ENCODE peak calls at places on chromosome 20, in five cellular contexts. One of them, this sample, is unnamed.

GRCh38 chr20:1855113-1855512 is 40.1 kb upstream of the SIRPA start:
- DNase-seq in A549: no peak
- DNase-seq in epithelial cell of prostate: no peak
- DNase-seq in SK-N-SH: no peak
- DNase-seq in stomach: no peak
- DNase-seq in this sample: no peak

GRCh38 chr20:20341371-20341770 is 26.5 kb upstream of the INSM1 start:
- DNase-seq in A549: no peak
- DNase-seq in epithelial cell of prostate: no peak
- DNase-seq in SK-N-SH: peak
- DNase-seq in stomach: no peak
- DNase-seq in this sample: no peak

GRCh38 chr20:31920275-31920855 is 31.5 kb downstream of the PDRG1 start:
- DNase-seq in A549: no peak
- DNase-seq in epithelial cell of prostate: no peak
- DNase-seq in SK-N-SH: no peak
- DNase-seq in stomach: no peak
- DNase-seq in this sample: no peak

GRCh38 chr20:5811746-5812145 is 61.5 kb downstream of the SHLD1 start:
- DNase-seq in A549: no peak
- DNase-seq in epithelial cell of prostate: no peak
- DNase-seq in SK-N-SH: no peak
- DNase-seq in stomach: no peak
- DNase-seq in this sample: no peak

GRCh38 chr20:16438100-16438499 is 135.1 kb downstream of the KIF16B start:
- DNase-seq in A549: no peak
- DNase-seq in epithelial cell of prostate: no peak
- DNase-seq in SK-N-SH: no peak
- DNase-seq in stomach: no peak
- DNase-seq in this sample: no peak

GRCh38 chr20:1654994-1655393 is 2.6 kb downstream of the SIRPG start:
- DNase-seq in A549: no peak
- DNase-seq in epithelial cell of prostate: no peak
- DNase-seq in SK-N-SH: no peak
- DNase-seq in stomach: no peak
- DNase-seq in this sample: no peak

GRCh38 chr20:38825901-38826625 is 20.6 kb downstream of the PPP1R16B start:
- DNase-seq in A549: peak
- DNase-seq in epithelial cell of prostate: peak
- DNase-seq in SK-N-SH: no peak
- DNase-seq in stomach: no peak
- DNase-seq in this sample: no peak

GRCh38 chr20:1440024-1440423 is 26.6 kb downstream of the NSFL1C start:
- DNase-seq in A549: no peak
- DNase-seq in epithelial cell of prostate: no peak
- DNase-seq in SK-N-SH: peak
- DNase-seq in stomach: no peak
- DNase-seq in this sample: no peak

GRCh38 chr20:6120491-6120988 is 2.3 kb downstream of the FERMT1 start:
- DNase-seq in A549: no peak
- DNase-seq in epithelial cell of prostate: no peak
- DNase-seq in SK-N-SH: no peak
- DNase-seq in stomach: no peak
- DNase-seq in this sample: no peak

GRCh38 chr20:36202891-36203338 is 33.4 kb upstream of the AAR2 start:
- DNase-seq in A549: peak
- DNase-seq in epithelial cell of prostate: no peak
- DNase-seq in SK-N-SH: peak
- DNase-seq in stomach: peak
- DNase-seq in this sample: peak

GRCh38 chr20:17803765-17804164 is 104.0 kb downstream of the BANF2 start:
- DNase-seq in A549: no peak
- DNase-seq in epithelial cell of prostate: no peak
- DNase-seq in SK-N-SH: no peak
- DNase-seq in stomach: no peak
- DNase-seq in this sample: no peak

GRCh38 chr20:17808357-17808756 is 108.6 kb downstream of the BANF2 start:
- DNase-seq in A549: no peak
- DNase-seq in epithelial cell of prostate: no peak
- DNase-seq in SK-N-SH: peak
- DNase-seq in stomach: no peak
- DNase-seq in this sample: no peak

GRCh38 chr20:17806739-17807441 is 107.1 kb downstream of the BANF2 start:
- DNase-seq in A549: no peak
- DNase-seq in epithelial cell of prostate: no peak
- DNase-seq in SK-N-SH: peak
- DNase-seq in stomach: peak
- DNase-seq in this sample: no peak

GRCh38 chr20:17807670-17808069 is 107.9 kb downstream of the BANF2 start:
- DNase-seq in A549: no peak
- DNase-seq in epithelial cell of prostate: no peak
- DNase-seq in SK-N-SH: no peak
- DNase-seq in stomach: no peak
- DNase-seq in this sample: no peak

DNA sequence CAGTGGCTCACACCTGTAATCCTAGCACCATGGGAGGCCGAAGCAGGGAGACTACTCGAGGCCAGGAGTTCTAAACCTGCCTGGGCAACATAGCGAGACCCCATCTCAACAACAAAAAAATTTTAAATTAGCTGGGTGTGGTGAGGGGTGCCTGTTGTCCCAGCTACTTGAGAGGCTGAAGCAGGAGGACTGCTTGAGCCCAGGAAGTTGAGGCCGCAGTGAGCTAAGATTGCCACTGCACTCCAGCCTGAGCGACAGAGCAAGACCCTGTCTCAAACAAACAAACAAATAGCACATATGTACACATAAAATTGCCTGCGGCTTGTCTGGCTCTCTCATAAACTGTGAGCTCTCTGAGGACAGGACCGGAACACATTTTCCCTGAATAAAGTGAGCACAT is 106.3 kb downstream of the BANF2 start:
- DNase-seq in A549: no peak
- DNase-seq in epithelial cell of prostate: no peak
- DNase-seq in SK-N-SH: no peak
- DNase-seq in stomach: no peak
- DNase-seq in this sample: no peak
- H3K27ac ChIP-seq in A549: no peak
- H3K27ac ChIP-seq in epithelial cell of prostate: no peak
- H3K27ac ChIP-seq in SK-N-SH: no peak
- H3K27ac ChIP-seq in stomach: peak
- H3K27ac ChIP-seq in this sample: no peak

GRCh38 chr20:7693761-7694160 is 246.5 kb downstream of the HAO1 start:
- DNase-seq in A549: no peak
- DNase-seq in epithelial cell of prostate: no peak
- DNase-seq in SK-N-SH: no peak
- DNase-seq in stomach: no peak
- DNase-seq in this sample: no peak

GRCh38 chr20:7694940-7695567 is 245.2 kb downstream of the HAO1 start:
- DNase-seq in A549: no peak
- DNase-seq in epithelial cell of prostate: no peak
- DNase-seq in SK-N-SH: no peak
- DNase-seq in stomach: no peak
- DNase-seq in this sample: no peak

GRCh38 chr20:7689151-7689550 is 251.1 kb downstream of the HAO1 start:
- DNase-seq in A549: no peak
- DNase-seq in epithelial cell of prostate: no peak
- DNase-seq in SK-N-SH: no peak
- DNase-seq in stomach: no peak
- DNase-seq in this sample: no peak

GRCh38 chr20:7692478-7692877 is 247.8 kb downstream of the HAO1 start:
- DNase-seq in A549: no peak
- DNase-seq in epithelial cell of prostate: no peak
- DNase-seq in SK-N-SH: no peak
- DNase-seq in stomach: no peak
- DNase-seq in this sample: no peak

GRCh38 chr20:7691647-7692046 is 248.6 kb downstream of the HAO1 start:
- DNase-seq in A549: no peak
- DNase-seq in epithelial cell of prostate: no peak
- DNase-seq in SK-N-SH: no peak
- DNase-seq in stomach: no peak
- DNase-seq in this sample: no peak
- H3K27ac ChIP-seq in A549: no peak
- H3K27ac ChIP-seq in epithelial cell of prostate: no peak
- H3K27ac ChIP-seq in SK-N-SH: no peak
- H3K27ac ChIP-seq in stomach: no peak
- H3K27ac ChIP-seq in this sample: no peak

DNA sequence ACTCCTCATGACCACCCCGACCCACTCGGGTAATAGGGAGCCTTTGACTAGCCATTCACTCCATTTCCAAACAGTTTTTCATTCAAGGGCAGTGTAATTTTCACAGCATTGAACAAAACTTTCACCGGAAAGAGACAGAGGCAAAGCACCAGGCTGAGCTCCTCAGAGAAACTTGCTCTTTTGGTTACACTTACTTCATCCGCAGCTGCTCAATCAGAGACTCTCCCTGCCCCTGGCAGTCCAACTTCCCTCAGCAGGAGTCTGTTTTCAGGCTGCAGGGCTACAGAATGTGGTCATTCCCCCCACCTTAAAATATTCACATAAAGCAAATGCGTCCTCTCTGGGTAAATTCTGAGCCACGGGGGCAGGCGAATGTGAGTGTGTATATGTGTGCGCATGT is 70.1 kb upstream of the ZNF133 start:
- DNase-seq in A549: no peak
- DNase-seq in epithelial cell of prostate: no peak
- DNase-seq in SK-N-SH: no peak
- DNase-seq in stomach: no peak
- DNase-seq in this sample: no peak
- H3K27ac ChIP-seq in A549: no peak
- H3K27ac ChIP-seq in epithelial cell of prostate: no peak
- H3K27ac ChIP-seq in SK-N-SH: no peak
- H3K27ac ChIP-seq in stomach: no peak
- H3K27ac ChIP-seq in this sample: no peak

DNA sequence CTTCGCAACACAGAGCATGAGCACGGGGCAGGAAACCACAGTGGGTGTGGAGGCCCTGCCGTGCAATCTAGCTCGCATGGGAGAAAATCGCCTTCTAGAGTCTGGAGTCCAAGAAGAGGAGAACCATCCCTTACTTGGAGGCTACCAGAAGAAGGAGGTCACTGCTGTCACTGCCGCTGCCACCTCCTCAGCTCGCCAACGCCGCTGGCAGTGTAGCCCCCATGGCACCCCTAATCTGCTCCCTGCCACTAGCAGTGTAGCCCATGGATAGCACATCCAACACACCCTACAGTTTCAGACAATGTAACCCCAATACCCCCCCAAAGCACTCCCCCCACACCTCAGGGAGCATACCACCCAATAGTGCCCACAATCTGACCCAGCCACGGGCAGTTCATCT is 438.0 kb upstream of the ZNF337 start:
- DNase-seq in A549: no peak
- DNase-seq in epithelial cell of prostate: no peak
- DNase-seq in SK-N-SH: no peak
- DNase-seq in stomach: no peak
- DNase-seq in this sample: no peak
- H3K27ac ChIP-seq in A549: no peak
- H3K27ac ChIP-seq in epithelial cell of prostate: no peak
- H3K27ac ChIP-seq in SK-N-SH: no peak
- H3K27ac ChIP-seq in stomach: no peak
- H3K27ac ChIP-seq in this sample: no peak

GRCh38 chr20:63687419-63688233 is 8.8 kb upstream of the TNFRSF6B start:
- DNase-seq in A549: no peak
- DNase-seq in epithelial cell of prostate: no peak
- DNase-seq in SK-N-SH: no peak
- DNase-seq in stomach: no peak
- DNase-seq in this sample: no peak
- H3K27ac ChIP-seq in A549: peak
- H3K27ac ChIP-seq in epithelial cell of prostate: no peak
- H3K27ac ChIP-seq in SK-N-SH: no peak
- H3K27ac ChIP-seq in stomach: peak
- H3K27ac ChIP-seq in this sample: peak

GRCh38 chr20:17543531-17543961 is 12.4 kb upstream of the BFSP1 start:
- DNase-seq in A549: no peak
- DNase-seq in epithelial cell of prostate: no peak
- DNase-seq in SK-N-SH: no peak
- DNase-seq in stomach: no peak
- DNase-seq in this sample: no peak
- H3K27ac ChIP-seq in A549: no peak
- H3K27ac ChIP-seq in epithelial cell of prostate: no peak
- H3K27ac ChIP-seq in SK-N-SH: peak
- H3K27ac ChIP-seq in stomach: peak
- H3K27ac ChIP-seq in this sample: peak

GRCh38 chr20:50991076-50991475 is 31.8 kb downstream of the KCNG1 start:
- DNase-seq in A549: no peak
- DNase-seq in epithelial cell of prostate: no peak
- DNase-seq in SK-N-SH: no peak
- DNase-seq in stomach: no peak
- DNase-seq in this sample: no peak

GRCh38 chr20:50987493-50988210 is 29.0 kb downstream of the MOCS3 start:
- DNase-seq in A549: peak
- DNase-seq in epithelial cell of prostate: peak
- DNase-seq in SK-N-SH: peak
- DNase-seq in stomach: peak
- DNase-seq in this sample: peak

GRCh38 chr20:50995506-50995905 is 27.4 kb downstream of the KCNG1 start:
- DNase-seq in A549: no peak
- DNase-seq in epithelial cell of prostate: no peak
- DNase-seq in SK-N-SH: no peak
- DNase-seq in stomach: no peak
- DNase-seq in this sample: no peak

GRCh38 chr20:50992733-50993457 is 30.0 kb downstream of the KCNG1 start:
- DNase-seq in A549: peak
- DNase-seq in epithelial cell of prostate: peak
- DNase-seq in SK-N-SH: peak
- DNase-seq in stomach: no peak
- DNase-seq in this sample: no peak

GRCh38 chr20:50992336-50992732 is 30.6 kb downstream of the KCNG1 start:
- DNase-seq in A549: no peak
- DNase-seq in epithelial cell of prostate: peak
- DNase-seq in SK-N-SH: no peak
- DNase-seq in stomach: no peak
- DNase-seq in this sample: no peak
- H3K27ac ChIP-seq in A549: peak
- H3K27ac ChIP-seq in epithelial cell of prostate: peak
- H3K27ac ChIP-seq in SK-N-SH: no peak
- H3K27ac ChIP-seq in stomach: no peak
- H3K27ac ChIP-seq in this sample: no peak

GRCh38 chr20:47927944-47928343 is 142.7 kb upstream of the SULF2 start:
- DNase-seq in A549: no peak
- DNase-seq in epithelial cell of prostate: peak
- DNase-seq in SK-N-SH: no peak
- DNase-seq in stomach: no peak
- DNase-seq in this sample: no peak
- H3K27ac ChIP-seq in A549: no peak
- H3K27ac ChIP-seq in epithelial cell of prostate: peak
- H3K27ac ChIP-seq in SK-N-SH: no peak
- H3K27ac ChIP-seq in stomach: no peak
- H3K27ac ChIP-seq in this sample: no peak

This sample was measured in caudate nucleus.